ENCODE peak calls at places on chromosomes 5 and 9, in eight cellular contexts. Y is cardiac muscle cell; V is PC-3; W is CD8-positive, alpha-beta T cell; N is RWPE1; C is SJSA1; I is stomach; D is lower lobe of right lung. F is an unnamed sample.

GRCh38 chr5:3490962-3491477 is 104.6 kb upstream of the IRX1 start:
- DNase-seq in Y (no peak), V (no peak), W (no peak), N (no peak), C (no peak), I (no peak), D (no peak), F (no peak)

GRCh38 chr5:172505840-172506638 is 51.7 kb upstream of the SH3PXD2B start:
- DNase-seq in Y (no peak), V (no peak), W (no peak), N (no peak), C (peak), I (no peak), D (no peak), F (peak)

GRCh38 chr5:171433952-171434676 is 14.7 kb downstream of the FGF18 start:
- DNase-seq in Y (no peak), V (no peak), W (no peak), N (no peak), C (no peak), I (no peak), D (peak), F (no peak)

GRCh38 chr5:137146402-137146889 is 352.7 kb downstream of the SPOCK1 start:
- DNase-seq in Y (no peak), V (peak), W (no peak), N (peak), C (peak), I (no peak), D (no peak), F (no peak)

GRCh38 chr5:66958984-66959641 is 237.5 kb downstream of the CD180 start:
- DNase-seq in Y (peak), V (peak), W (no peak), N (peak), C (peak), I (no peak), D (peak), F (peak)

GRCh38 chr5:72121052-72121451 is 13.8 kb downstream of the MAP1B start:
- DNase-seq in Y (no peak), V (no peak), W (no peak), N (no peak), C (no peak), I (no peak), D (no peak), F (no peak)

GRCh38 chr9:120830151-120830550 is 12.6 kb downstream of the PSMD5 start:
- DNase-seq in Y (no peak), V (no peak), W (no peak), N (no peak), C (no peak), I (no peak), D (no peak), F (no peak)

GRCh38 chr5:72042097-72042496 is 65.2 kb upstream of the MAP1B start:
- DNase-seq in Y (no peak), V (no peak), W (no peak), N (no peak), C (no peak), I (no peak), D (no peak), F (no peak)

GRCh38 chr9:70802206-70802605 is 319.2 kb downstream of the TRPM3 start:
- DNase-seq in Y (no peak), V (no peak), W (no peak), N (no peak), C (no peak), I (no peak), D (no peak), F (no peak)

GRCh38 chr9:113650207-113651131 is 186.9 kb downstream of the RGS3 start:
- DNase-seq in Y (no peak), V (peak), W (no peak), N (peak), C (no peak), I (no peak), D (no peak), F (peak)

GRCh38 chr9:33167949-33168535 is 906 bp upstream of the B4GALT1 start:
- DNase-seq in Y (peak), V (no peak), W (no peak), N (no peak), C (no peak), I (no peak), D (peak), F (peak)

GRCh38 chr9:75993434-75993833 is 103.0 kb downstream of the PCSK5 start:
- DNase-seq in Y (no peak), V (peak), W (no peak), N (peak), C (peak), I (no peak), D (no peak), F (no peak)

GRCh38 chr9:33329117-33329563 is 38.8 kb downstream of the NFX1 start:
- DNase-seq in Y (no peak), V (peak), W (no peak), N (peak), C (peak), I (peak), D (no peak), F (no peak)

GRCh38 chr5:150778517-150779396 is at the start of gene SMIM3:
- DNase-seq in Y (peak), V (peak), W (peak), N (peak), C (peak), I (peak), D (peak), F (peak)

GRCh38 chr5:7597058-7597457 is 201.1 kb downstream of the ADCY2 start:
- DNase-seq in Y (no peak), V (peak), W (no peak), N (no peak), C (no peak), I (peak), D (no peak), F (no peak)

GRCh38 chr5:133714161-133714915 is 102.0 kb upstream of the FSTL4 start:
- DNase-seq in Y (no peak), V (peak), W (no peak), N (no peak), C (peak), I (no peak), D (no peak), F (no peak)

GRCh38 chr9:109248133-109248581 is 72.7 kb downstream of the EPB41L4B start:
- DNase-seq in Y (no peak), V (no peak), W (no peak), N (no peak), C (peak), I (no peak), D (no peak), F (no peak)

GRCh38 chr5:777756-778161 is 6.8 kb downstream of the ZDHHC11B start:
- DNase-seq in Y (no peak), V (no peak), W (no peak), N (no peak), C (peak), I (no peak), D (peak), F (no peak)

GRCh38 chr5:94523018-94523417 is 95.4 kb downstream of the KIAA0825 start:
- DNase-seq in Y (no peak), V (no peak), W (no peak), N (no peak), C (no peak), I (no peak), D (no peak), F (no peak)

GRCh38 chr5:4541334-4541733 is 598.8 kb upstream of the ADAMTS16 start:
- DNase-seq in Y (no peak), V (no peak), W (no peak), N (no peak), C (no peak), I (no peak), D (no peak), F (no peak)

GRCh38 chr9:89872913-89873707 is 268.3 kb downstream of the GADD45G start:
- DNase-seq in Y (peak), V (no peak), W (no peak), N (no peak), C (peak), I (peak), D (peak), F (peak)

GRCh38 chr5:57436586-57436985 is 46.0 kb downstream of the ACTBL2 start:
- DNase-seq in Y (no peak), V (no peak), W (no peak), N (no peak), C (no peak), I (no peak), D (no peak), F (no peak)
- H3K27ac ChIP-seq in Y (no peak), V (peak), W (no peak), N (no peak), C (peak), I (peak), D (no peak), F (no peak)

DNA sequence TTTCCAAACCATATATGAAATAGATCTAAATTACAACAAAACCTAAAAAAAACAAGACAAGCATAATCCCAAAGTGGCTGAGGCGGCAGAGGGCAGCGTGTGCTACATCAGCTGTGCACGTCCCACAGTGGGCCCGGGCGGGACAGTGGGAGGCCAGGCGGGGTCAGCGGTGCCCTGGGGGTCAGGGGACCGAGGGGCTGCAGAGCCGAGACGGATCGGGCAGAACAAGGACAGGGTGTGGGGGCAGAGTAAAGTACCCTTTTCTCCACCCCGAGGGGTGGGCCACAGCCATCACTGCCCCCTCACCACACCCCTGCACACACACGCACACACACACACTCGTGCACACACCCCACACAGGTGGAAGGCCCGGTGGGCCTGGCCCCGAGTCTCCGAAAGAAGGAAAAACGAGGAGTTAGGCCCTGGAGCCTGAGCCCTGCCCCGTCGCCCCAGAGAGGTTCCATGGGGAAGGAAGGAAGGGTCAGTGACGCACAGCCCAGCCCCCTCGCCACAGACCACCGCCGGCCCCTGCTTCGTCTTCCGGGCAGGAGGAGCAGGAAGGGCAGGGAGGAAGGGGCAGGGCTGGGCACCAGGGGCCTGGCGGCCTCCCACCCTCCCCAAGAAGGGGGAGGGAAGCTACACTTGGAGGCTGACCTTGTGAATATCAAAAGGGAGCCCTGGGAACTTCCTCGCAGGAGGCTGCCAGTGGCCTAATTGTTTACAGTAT is 49.6 kb upstream of the UBAC1 start:
- DNase-seq in Y (no peak), V (no peak), W (no peak), N (no peak), C (no peak), I (no peak), D (peak), F (no peak)
- H3K27ac ChIP-seq in Y (no peak), V (no peak), W (no peak), N (no peak), C (no peak), I (peak), D (peak), F (peak)

DNA sequence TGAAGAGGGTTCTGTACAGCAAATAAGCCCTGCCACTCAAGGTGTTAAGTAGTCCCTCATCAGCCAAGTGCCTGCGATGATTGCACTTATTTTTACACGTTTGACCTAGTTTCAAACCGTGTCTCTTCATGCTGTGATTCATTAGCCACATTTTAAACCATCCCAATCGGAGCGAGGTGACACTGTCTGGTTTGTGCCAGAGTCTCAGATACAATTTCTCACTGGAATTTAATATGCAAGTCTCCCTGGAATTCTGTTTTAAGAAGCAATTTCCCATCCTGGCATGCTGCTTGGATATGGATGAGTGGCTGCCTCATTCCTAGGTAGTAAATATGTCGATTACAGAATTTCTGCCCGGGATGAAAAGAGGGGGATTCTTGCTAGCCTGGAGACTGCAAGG is 1.6 kb downstream of the INSYN2B start:
- DNase-seq in Y (no peak), V (no peak), W (no peak), N (no peak), C (no peak), I (no peak), D (no peak), F (no peak)
- H3K27ac ChIP-seq in Y (no peak), V (no peak), W (no peak), N (no peak), C (no peak), I (no peak), D (no peak), F (no peak)

GRCh38 chr5:146718628-146719027 is 159.9 kb downstream of the PPP2R2B start:
- DNase-seq in Y (no peak), V (no peak), W (no peak), N (peak), C (no peak), I (no peak), D (no peak), F (no peak)
- H3K27ac ChIP-seq in Y (no peak), V (no peak), W (no peak), N (no peak), C (no peak), I (no peak), D (no peak), F (no peak)

GRCh38 chr5:56060276-56061110 is 65.7 kb upstream of the IL6ST start:
- DNase-seq in Y (no peak), V (no peak), W (no peak), N (no peak), C (no peak), I (no peak), D (no peak), F (no peak)
- H3K27ac ChIP-seq in Y (no peak), V (no peak), W (no peak), N (no peak), C (no peak), I (no peak), D (no peak), F (no peak)

F was measured in endodermal cell.